ENCODE peak calls at places on chromosomes 11 and 22, in nine cellular contexts. T is fibroblast of lung; V is cardiac fibroblast; K is testis; L is H7; X is fibroblast of pulmonary artery; B is heart right ventricle; D is HFF-Myc; A is CD8-positive, alpha-beta memory T cell. I is an unnamed sample.

GRCh38 chr11:46692450-46692849 is 8.0 kb downstream of the ARHGAP1 start:
- DNase-seq in T (no peak), V (no peak), K (no peak), L (no peak), X (no peak), B (no peak), D (no peak), A (no peak), I (no peak)

GRCh38 chr11:29490951-29491350 is 525.9 kb downstream of the KCNA4 start:
- DNase-seq in T (no peak), V (no peak), K (no peak), L (no peak), X (no peak), B (no peak), D (no peak), A (no peak), I (no peak)

GRCh38 chr22:46721716-46722115 is 16.3 kb downstream of the CERK start:
- DNase-seq in T (no peak), V (no peak), K (no peak), L (peak; percentile 38), X (no peak), B (no peak), D (no peak), A (no peak), I (no peak)

GRCh38 chr11:104005234-104005855 is 31.1 kb upstream of the DDI1 start:
- DNase-seq in T (peak; percentile 62), V (no peak), K (no peak), L (no peak), X (peak; percentile 11), B (no peak), D (no peak), A (no peak), I (no peak)

GRCh38 chr11:75195164-75195962 is 44.5 kb downstream of the SLCO2B1 start:
- DNase-seq in T (no peak), V (no peak), K (peak; percentile 79), L (no peak), X (peak; percentile 37), B (peak; percentile 80), D (no peak), A (no peak), I (no peak)

GRCh38 chr22:30266445-30267381 is at the start of gene OSM:
- DNase-seq in T (no peak), V (no peak), K (peak; percentile 49), L (no peak), X (no peak), B (peak; percentile 70), D (no peak), A (peak; percentile 56), I (peak; percentile 94)

GRCh38 chr11:8988329-8989234 is 15.2 kb downstream of the NRIP3 start:
- DNase-seq in T (no peak), V (peak; percentile 43), K (no peak), L (no peak), X (peak; percentile 10), B (no peak), D (no peak), A (no peak), I (no peak)

GRCh38 chr11:63510360-63511130 is 4.7 kb downstream of the LGALS12 start:
- DNase-seq in T (peak; percentile 81), V (peak; percentile 61), K (peak; percentile 75), L (peak; percentile 37), X (peak; percentile 53), B (no peak), D (no peak), A (no peak), I (no peak)

GRCh38 chr22:38211556-38211955 is 9.8 kb downstream of the MAFF start:
- DNase-seq in T (no peak), V (no peak), K (no peak), L (no peak), X (peak; percentile 15), B (no peak), D (no peak), A (no peak), I (no peak)

GRCh38 chr22:38213319-38214247 is 11.8 kb downstream of the MAFF start:
- DNase-seq in T (no peak), V (no peak), K (no peak), L (no peak), X (peak; percentile 11), B (no peak), D (no peak), A (no peak), I (no peak)

GRCh38 chr22:38212442-38212841 is 10.6 kb downstream of the MAFF start:
- DNase-seq in T (no peak), V (no peak), K (no peak), L (no peak), X (no peak), B (no peak), D (no peak), A (no peak), I (no peak)

GRCh38 chr22:38215156-38216038 is 13.6 kb downstream of the MAFF start:
- DNase-seq in T (no peak), V (no peak), K (no peak), L (no peak), X (no peak), B (no peak), D (no peak), A (no peak), I (no peak)

GRCh38 chr22:38214248-38215056 is 12.7 kb downstream of the MAFF start:
- DNase-seq in T (peak; percentile 65), V (peak; percentile 58), K (peak; percentile 74), L (peak; percentile 99), X (peak; percentile 70), B (peak; percentile 77), D (no peak), A (peak; percentile 67), I (peak; percentile 64)
- H3K4me3 ChIP-seq in T (no peak overlapping the region), V (peak overlapping the region; percentile 15), K (no peak overlapping the region), L (peak overlapping the region; percentile 57), X (no peak overlapping the region), B (no peak overlapping the region), D (peak overlapping the region; percentile 13), A (peak overlapping the region; percentile 26), I (no peak overlapping the region)

GRCh38 chr11:66240781-66241136 is 27.7 kb upstream of the RAB1B start:
- DNase-seq in T (no peak), V (no peak), K (no peak), L (peak; percentile 31), X (no peak), B (no peak), D (no peak), A (no peak), I (no peak)

GRCh38 chr11:66238786-66239413 is 29.5 kb upstream of the RAB1B start:
- DNase-seq in T (no peak), V (no peak), K (no peak), L (peak; percentile 33), X (no peak), B (no peak), D (no peak), A (no peak), I (no peak)

GRCh38 chr11:66235141-66235540 is 33.3 kb upstream of the RAB1B start:
- DNase-seq in T (no peak), V (no peak), K (no peak), L (no peak), X (no peak), B (no peak), D (no peak), A (no peak), I (no peak)

GRCh38 chr11:66239998-66240780 is 28.2 kb upstream of the RAB1B start:
- DNase-seq in T (no peak), V (no peak), K (no peak), L (peak; percentile 59), X (no peak), B (no peak), D (no peak), A (no peak), I (no peak)

DNA sequence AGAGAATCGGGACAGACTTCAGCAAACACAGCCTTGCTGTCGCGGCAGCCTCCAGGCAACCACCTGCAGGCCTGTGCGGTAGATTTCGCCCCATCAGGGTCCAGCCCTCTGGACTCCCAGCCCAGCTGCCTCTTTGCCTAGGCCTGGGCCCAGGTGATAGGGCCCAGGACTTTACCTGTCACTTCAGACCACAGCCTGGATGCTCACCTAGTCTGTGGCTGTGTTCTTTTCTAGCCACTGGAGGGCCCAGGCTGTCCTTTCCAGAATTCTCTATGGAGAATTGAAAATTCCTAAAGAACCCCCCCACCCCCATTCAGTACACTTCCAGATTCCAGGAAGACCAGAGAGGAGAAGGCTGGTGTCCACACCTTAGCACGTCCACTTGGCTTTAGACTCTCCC is 30.6 kb upstream of the RAB1B start:
- DNase-seq in T (no peak), V (no peak), K (no peak), L (peak; percentile 66), X (no peak), B (no peak), D (no peak), A (no peak), I (no peak)
- H3K4me3 ChIP-seq in T (no peak overlapping the region), V (no peak overlapping the region), K (no peak overlapping the region), L (no peak overlapping the region), X (no peak overlapping the region), B (no peak overlapping the region), D (no peak overlapping the region), A (no peak overlapping the region), I (no peak overlapping the region)

DNA sequence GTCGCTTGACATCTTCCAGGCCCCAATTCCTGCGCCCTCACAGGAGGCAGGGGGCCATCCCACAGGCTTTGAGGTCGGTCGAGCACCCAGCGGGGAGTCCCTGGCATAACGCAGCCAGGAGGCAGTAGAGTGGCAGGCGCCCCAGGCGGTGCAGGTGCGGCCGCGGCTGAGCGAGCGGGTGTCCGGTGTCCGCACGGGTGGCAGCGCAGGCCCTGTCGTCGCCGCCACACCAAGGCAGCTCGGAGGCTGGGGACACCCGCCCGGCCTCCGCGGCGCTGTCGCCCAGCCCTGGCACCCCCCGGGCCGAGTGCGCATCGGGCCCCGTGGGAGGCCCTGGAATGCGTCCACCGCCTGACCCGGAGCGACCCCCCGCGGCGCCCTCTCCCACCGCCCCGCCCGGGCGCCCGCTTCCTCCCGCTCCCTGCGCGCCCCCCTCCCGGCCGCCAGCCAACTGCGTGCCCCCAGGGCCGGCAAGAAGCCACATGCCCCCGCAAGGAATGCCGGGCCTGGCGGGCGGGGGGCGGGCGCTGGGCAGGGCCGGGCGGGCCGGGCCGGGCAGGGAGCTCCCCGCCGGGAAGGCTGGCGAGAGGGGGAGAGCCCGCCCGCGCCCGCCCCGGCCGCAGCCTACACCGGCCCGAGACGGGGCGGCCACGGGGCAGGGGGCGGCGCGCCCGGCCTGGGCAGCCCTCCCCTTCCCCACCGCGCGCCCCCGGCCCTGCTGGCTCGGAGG is 33.9 kb downstream of the PRDM11 start:
- DNase-seq in T (no peak), V (no peak), K (peak; percentile 51), L (peak; percentile 95), X (no peak), B (peak; percentile 67), D (no peak), A (no peak), I (no peak)
- H3K4me3 ChIP-seq in T (peak overlapping the region; percentile 32), V (peak overlapping the region; percentile 46), K (peak overlapping the region; percentile 51), L (peak overlapping the region; percentile 57), X (peak overlapping the region; percentile 47), B (peak overlapping the region; percentile 31), D (peak overlapping the region; percentile 36), A (no peak overlapping the region), I (no peak overlapping the region)

DNA sequence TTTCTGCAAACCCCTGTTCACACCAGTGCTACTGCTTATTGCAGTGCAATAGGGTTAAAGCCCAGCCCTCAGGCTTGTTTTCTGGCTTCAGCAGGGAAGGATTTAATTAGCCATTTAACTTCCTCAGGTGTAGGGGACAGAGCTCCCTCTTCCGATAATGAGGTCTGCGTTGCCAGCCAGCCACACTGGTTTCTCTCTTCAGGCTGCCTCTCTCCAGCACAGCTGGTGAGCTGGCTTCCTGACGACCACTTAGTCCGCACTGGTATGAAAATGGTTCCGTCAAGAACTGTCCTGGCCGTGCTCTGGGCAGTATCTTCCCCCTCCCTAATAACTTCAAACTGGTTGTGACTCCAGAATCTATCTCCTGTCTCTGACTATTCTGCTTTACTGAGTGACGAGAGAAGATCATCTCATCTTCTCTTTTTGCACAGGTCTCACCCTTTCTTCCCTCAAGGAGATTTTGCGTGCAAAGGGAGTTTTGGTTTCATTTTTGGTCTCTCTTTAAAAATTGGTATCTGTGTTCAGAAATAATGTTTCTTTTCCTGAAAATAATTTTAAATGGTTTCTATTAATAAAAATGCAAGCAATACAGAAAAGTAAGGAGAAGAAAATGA is 49.2 kb downstream of the CNTN5 start:
- DNase-seq in T (peak; percentile 9), V (peak; percentile 27), K (peak; percentile 39), L (peak; percentile 2), X (peak; percentile 32), B (no peak), D (no peak), A (no peak), I (no peak)
- H3K4me3 ChIP-seq in T (peak overlapping the region; percentile 76), V (peak overlapping the region; percentile 41), K (peak overlapping the region; percentile 4), L (no peak overlapping the region), X (peak overlapping the region; percentile 62), B (no peak overlapping the region), D (no peak overlapping the region), A (no peak overlapping the region), I (no peak overlapping the region)